ENCODE peak calls at places on chromosomes 5 and 9, in five cellular contexts. T is thyroid gland, L is heart left ventricle, C is left ventricle myocardium inferior, I is RWPE2. K is an unnamed sample. For H3K4me1, the result is how much of the 10 kb centered on the place peaks cover.

GRCh38 chr5:61563401-61563800 is 231.3 kb downstream of the ZSWIM6 start:
- DNase-seq in T (no peak), C (no peak), I (no peak), L (no peak), K (no peak)

GRCh38 chr5:2487152-2487763 is 264.2 kb downstream of the IRX2 start:
- DNase-seq in T (no peak), I (no peak), C (no peak), L (no peak), K (no peak)

GRCh38 chr9:4980046-4980727 is 4.9 kb upstream of the JAK2 start:
- DNase-seq in C (no peak), T (no peak), I (no peak), L (no peak), K (no peak)

GRCh38 chr9:127079741-127080140 is 42.7 kb downstream of the ANGPTL2 start:
- DNase-seq in I (no peak), L (no peak), C (no peak), T (no peak), K (no peak)

GRCh38 chr5:98975223-98975622 is 46.4 kb upstream of the CHD1 start:
- DNase-seq in T (no peak), C (no peak), I (no peak), L (no peak), K (no peak)

GRCh38 chr5:88729476-88730182 is 153.4 kb downstream of the MEF2C start:
- DNase-seq in C (peak), L (peak), I (no peak), T (peak), K (no peak)

GRCh38 chr5:97181856-97182545 is 1.0 kb downstream of the RIOK2 start:
- DNase-seq in T (no peak), I (no peak), L (no peak), C (no peak), K (no peak)

GRCh38 chr9:90540734-90541133 is 101.9 kb downstream of the DIRAS2 start:
- DNase-seq in I (no peak), C (no peak), L (no peak), T (no peak), K (no peak)

GRCh38 chr9:132037470-132037869 is 42.2 kb downstream of the MED27 start:
- DNase-seq in C (no peak), L (no peak), I (no peak), T (no peak), K (no peak)

GRCh38 chr5:90056911-90057705 is 352.4 kb downstream of the CETN3 start:
- DNase-seq in L (peak), C (no peak), T (no peak), I (no peak), K (no peak)

GRCh38 chr5:58794875-58795274 is 212.0 kb downstream of the RAB3C start:
- DNase-seq in C (no peak), I (no peak), L (no peak), T (no peak), K (no peak)

GRCh38 chr5:38287124-38287523 is 28.8 kb downstream of the EGFLAM start:
- DNase-seq in T (no peak), L (no peak), C (no peak), I (no peak), K (no peak)

GRCh38 chr5:140358738-140359310 is 1.2 kb upstream of the SLC4A9 start:
- DNase-seq in I (no peak), T (no peak), L (no peak), C (no peak), K (no peak)

GRCh38 chr5:8068078-8068477 is 199.1 kb downstream of the MTRR start:
- DNase-seq in C (no peak), L (no peak), T (no peak), I (no peak), K (no peak)

GRCh38 chr5:17022296-17022695 is 86.2 kb upstream of the MYO10 start:
- DNase-seq in I (no peak), T (peak), L (no peak), C (no peak), K (no peak)

GRCh38 chr9:115198018-115198417 is 80.1 kb upstream of the TNC start:
- DNase-seq in C (peak), L (peak), T (no peak), I (no peak), K (peak)

GRCh38 chr9:112558978-112559377 is 72.4 kb downstream of the KIAA1958 start:
- DNase-seq in C (no peak), T (no peak), L (no peak), I (no peak), K (no peak)

GRCh38 chr9:122058707-122059106 is 34.4 kb downstream of the TTLL11 start:
- DNase-seq in L (no peak), T (no peak), C (no peak), I (no peak), K (no peak)

GRCh38 chr5:73596705-73597328 is 29.2 kb upstream of the ARHGEF28 start:
- DNase-seq in T (no peak), C (no peak), L (no peak), I (no peak), K (no peak)

GRCh38 chr9:21473236-21473635 is 8.9 kb downstream of the IFNE start:
- DNase-seq in I (no peak), T (no peak), L (no peak), C (no peak), K (no peak)
- TF ChIP-seq CTCF in I (peak), T (no peak), L (no peak), C (no peak), K (no peak)

GRCh38 chr9:18480649-18481048 is 6.7 kb downstream of the ADAMTSL1 start:
- DNase-seq in L (no peak), T (no peak), I (no peak), C (no peak), K (no peak)
- H3K4me1 ChIP-seq in L (under half), T (under half), I (under half), C (under half), K (under half)

GRCh38 chr9:81673310-81673709 is 16.0 kb downstream of the TLE1 start:
- DNase-seq in I (no peak), L (no peak), C (no peak), T (no peak), K (no peak)
- TF ChIP-seq CTCF in I (no peak), L (no peak), C (no peak), T (no peak), K (no peak)

DNA sequence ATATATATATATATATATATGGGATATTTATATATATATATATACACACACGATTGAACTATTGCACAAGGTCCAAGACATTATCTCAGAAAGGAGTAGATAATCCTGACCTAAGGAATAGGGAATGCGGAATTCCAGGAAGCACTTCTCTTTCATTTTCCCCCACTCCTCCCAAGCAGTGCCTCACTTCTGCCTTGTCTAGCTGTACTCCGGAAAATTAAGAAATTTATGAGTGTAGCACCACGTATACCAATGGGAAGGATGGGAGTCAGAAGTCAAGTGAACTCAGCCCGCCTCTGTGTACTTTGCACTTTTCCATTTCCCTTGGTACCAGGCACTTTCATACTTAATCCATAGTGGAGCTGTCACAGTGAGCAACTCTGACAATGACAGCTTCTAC is 10.9 kb downstream of the SLC36A1 start:
- DNase-seq in I (no peak), C (no peak), T (no peak), L (no peak), K (no peak)
- H3K4me1 ChIP-seq in I (under half), C (under half), T (under half), L (under half), K (under half)

GRCh38 chr9:19934301-19934868 is 145.5 kb upstream of the SLC24A2 start:
- DNase-seq in L (peak), C (peak), T (peak), I (no peak), K (peak)
- TF ChIP-seq CTCF in L (no peak), C (no peak), T (no peak), I (no peak), K (peak)

GRCh38 chr5:76836585-76836984 is 13.2 kb upstream of the S100Z start:
- DNase-seq in I (no peak), C (no peak), L (no peak), T (no peak), K (no peak)
- H3K4me1 ChIP-seq in I (under half), C (under half), L (under half), T (under half), K (under half)

GRCh38 chr9:38334234-38334633 is 58.3 kb upstream of the ALDH1B1 start:
- DNase-seq in I (no peak), L (no peak), T (no peak), C (no peak), K (no peak)
- TF ChIP-seq CTCF in I (peak), L (no peak), T (peak), C (peak), K (peak)